ENCODE peak calls at places on chromosomes 1 and 21, in four cellular contexts. G is mammary epithelial cell, D is psoas muscle, Z is glutamatergic neuron. A is an unnamed sample.

GRCh38 chr21:36821032-36821299 is 122.1 kb downstream of the SIM2 start:
- DNase-seq in G (no peak), D (no peak), Z (no peak), A (no peak)

GRCh38 chr1:8702848-8703810 is 114.3 kb downstream of the RERE start:
- DNase-seq in G (peak; percentile 88), D (peak; percentile 92), Z (peak; percentile 93), A (peak; percentile 92)

GRCh38 chr1:156245451-156246232 is 2.2 kb downstream of the PAQR6 start:
- DNase-seq in G (no peak), D (peak; percentile 30), Z (peak; percentile 47), A (peak; percentile 46)

GRCh38 chr1:220966874-220967631 is 87.8 kb downstream of the HLX start:
- DNase-seq in G (no peak), D (no peak), Z (no peak), A (no peak)

GRCh38 chr1:61641578-61642336 is 83.2 kb downstream of the TM2D1 start:
- DNase-seq in G (peak; percentile 24), D (peak; percentile 73), Z (peak; percentile 82), A (peak; percentile 69)

GRCh38 chr1:153548722-153549695 is at the start of gene S100A3:
- DNase-seq in G (peak; percentile 75), D (peak; percentile 82), Z (no peak), A (no peak)

GRCh38 chr1:183318433-183318832 is 99.7 kb downstream of the NMNAT2 start:
- DNase-seq in G (peak; percentile 88), D (peak; percentile 73), Z (no peak), A (peak; percentile 66)

GRCh38 chr1:110136911-110137310 is 13.4 kb upstream of the SLC6A17 start:
- DNase-seq in G (no peak), D (no peak), Z (peak; percentile 89), A (peak; percentile 62)

GRCh38 chr1:90862782-90863181 is 145.7 kb upstream of the BARHL2 start:
- DNase-seq in G (no peak), D (no peak), Z (no peak), A (no peak)

GRCh38 chr1:16386454-16387113 is 19.5 kb downstream of the SZRD1 start:
- DNase-seq in G (peak; percentile 80), D (peak; percentile 55), Z (no peak), A (no peak)

GRCh38 chr1:54215578-54215977 is 15.6 kb downstream of the MRPL37 start:
- DNase-seq in G (no peak), D (no peak), Z (no peak), A (no peak)

GRCh38 chr1:8397511-8397910 is 79.6 kb downstream of the SLC45A1 start:
- DNase-seq in G (no peak), D (no peak), Z (no peak), A (no peak)

GRCh38 chr1:173193639-173194038 is 13.5 kb downstream of the TNFSF4 start:
- DNase-seq in G (peak; percentile 36), D (no peak), Z (no peak), A (no peak)

GRCh38 chr1:221991221-221991620 is 249.3 kb upstream of the DUSP10 start:
- DNase-seq in G (peak; percentile 82), D (no peak), Z (no peak), A (no peak)

GRCh38 chr1:162688521-162688920 is 56.3 kb downstream of the DDR2 start:
- DNase-seq in G (no peak), D (no peak), Z (no peak), A (no peak)

GRCh38 chr21:38236232-38236631 is 20.6 kb upstream of the KCNJ15 start:
- DNase-seq in G (no peak), D (no peak), Z (no peak), A (no peak)

GRCh38 chr1:169809370-169810095 is 14.8 kb upstream of the METTL18 start:
- DNase-seq in G (peak; percentile 9), D (no peak), Z (no peak), A (peak; percentile 30)

GRCh38 chr1:155324717-155325595 is 4.3 kb downstream of the RUSC1 start:
- DNase-seq in G (peak; percentile 41), D (peak; percentile 59), Z (peak; percentile 66), A (peak; percentile 63)

GRCh38 chr21:41604583-41605041 is 96.7 kb upstream of the TMPRSS2 start:
- DNase-seq in G (no peak), D (no peak), Z (no peak), A (no peak)

GRCh38 chr1:42392923-42393848 is 12.6 kb downstream of the RIMKLA start:
- DNase-seq in G (no peak), D (no peak), Z (no peak), A (no peak)

GRCh38 chr1:76395059-76395458 is 320.5 kb downstream of the ST6GALNAC3 start:
- DNase-seq in G (no peak), D (no peak), Z (no peak), A (no peak)

GRCh38 chr1:54973205-54973921 is 7.1 kb upstream of the TMEM61 start:
- DNase-seq in G (no peak), D (peak; percentile 55), Z (peak; percentile 60), A (peak; percentile 48)

GRCh38 chr1:156746716-156747631 is 4.5 kb downstream of the HDGF start:
- DNase-seq in G (peak; percentile 84), D (peak; percentile 97), Z (peak; percentile 86), A (peak; percentile 91)

GRCh38 chr1:1001631-1002300 is 1.9 kb upstream of the HES4 start:
- DNase-seq in G (peak; percentile 55), D (peak; percentile 80), Z (peak; percentile 86), A (peak; percentile 92)

GRCh38 chr1:43779805-43780403 is 72.6 kb downstream of the ST3GAL3 start:
- DNase-seq in G (no peak), D (no peak), Z (no peak), A (no peak)

GRCh38 chr1:107140703-107141490 is at the start of gene NTNG1:
- DNase-seq in G (peak; percentile 13), D (no peak), Z (peak; percentile 53), A (peak; percentile 31)

GRCh38 chr21:27060190-27060589 is 93.3 kb upstream of the ADAMTS5 start:
- DNase-seq in G (no peak), D (no peak), Z (no peak), A (no peak)

GRCh38 chr1:216723274-216723780 is at the start of gene ESRRG:
- DNase-seq in G (no peak), D (peak; percentile 56), Z (peak; percentile 84), A (peak; percentile 73)

GRCh38 chr1:207069059-207069458 is 16.0 kb downstream of the PFKFB2 start:
- DNase-seq in G (no peak), D (no peak), Z (no peak), A (no peak)

GRCh38 chr1:55168353-55168752 is 46.8 kb downstream of the USP24 start:
- DNase-seq in G (no peak), D (no peak), Z (no peak), A (no peak)

GRCh38 chr1:226985239-226985838 is 45.2 kb downstream of the COQ8A start:
- DNase-seq in G (no peak), D (no peak), Z (no peak), A (no peak)

GRCh38 chr21:33968082-33968997 is 52.7 kb upstream of the ATP5PO start:
- DNase-seq in G (peak; percentile 70), D (no peak), Z (no peak), A (peak; percentile 22)

GRCh38 chr21:25493722-25494121 is 113.6 kb downstream of the MRPL39 start:
- DNase-seq in G (no peak), D (no peak), Z (no peak), A (no peak)

GRCh38 chr1:17119076-17119743 is at the start of gene PADI2:
- DNase-seq in G (peak; percentile 59), D (peak; percentile 78), Z (peak; percentile 83), A (peak; percentile 67)

GRCh38 chr1:198970919-198971318 is 332.1 kb downstream of the PTPRC start:
- DNase-seq in G (peak; percentile 53), D (no peak), Z (no peak), A (no peak)

GRCh38 chr21:37356710-37357109 is 9.9 kb upstream of the DYRK1A start:
- DNase-seq in G (peak; percentile 53), D (no peak), Z (no peak), A (no peak)

GRCh38 chr1:227388771-227389170 is 70.5 kb upstream of the CDC42BPA start:
- DNase-seq in G (peak; percentile 26), D (no peak), Z (no peak), A (no peak)

GRCh38 chr1:85836736-85837135 is 128.5 kb upstream of the ZNHIT6 start:
- DNase-seq in G (no peak), D (no peak), Z (no peak), A (no peak)
- TF ChIP-seq CTCF in G (no peak), D (no peak), Z (no peak), A (no peak)

GRCh38 chr1:65959896-65960295 is 167.2 kb downstream of the PDE4B start:
- DNase-seq in G (no peak), D (no peak), Z (no peak), A (no peak)

GRCh38 chr1:65963161-65963888 is 170.6 kb downstream of the PDE4B start:
- DNase-seq in G (no peak), D (no peak), Z (no peak), A (no peak)

GRCh38 chr1:65955071-65955470 is 162.4 kb downstream of the PDE4B start:
- DNase-seq in G (no peak), D (no peak), Z (no peak), A (no peak)

GRCh38 chr1:65955503-65955902 is 162.8 kb downstream of the PDE4B start:
- DNase-seq in G (no peak), D (no peak), Z (no peak), A (no peak)

GRCh38 chr1:65958561-65959350 is 166.1 kb downstream of the PDE4B start:
- DNase-seq in G (peak; percentile 31), D (peak; percentile 34), Z (no peak), A (peak; percentile 33)
- TF ChIP-seq CTCF in G (peak; percentile 50), D (peak; percentile 84), Z (peak; percentile 86), A (peak; percentile 91)

GRCh38 chr1:113963281-113963906 is 15.9 kb upstream of the OLFML3 start:
- DNase-seq in G (no peak), D (no peak), Z (no peak), A (no peak)
- TF ChIP-seq CTCF in G (no peak), D (no peak), Z (no peak), A (no peak)

GRCh38 chr1:22749503-22749902 is 38.9 kb downstream of the EPHB2 start:
- DNase-seq in G (no peak), D (no peak), Z (no peak), A (no peak)
- TF ChIP-seq CTCF in G (no peak), D (no peak), Z (no peak), A (no peak)

GRCh38 chr1:164823486-164824279 is 264.7 kb downstream of the PBX1 start:
- DNase-seq in G (no peak), D (no peak), Z (no peak), A (no peak)
- TF ChIP-seq CTCF in G (no peak), D (peak; percentile 26), Z (no peak), A (no peak)

DNA sequence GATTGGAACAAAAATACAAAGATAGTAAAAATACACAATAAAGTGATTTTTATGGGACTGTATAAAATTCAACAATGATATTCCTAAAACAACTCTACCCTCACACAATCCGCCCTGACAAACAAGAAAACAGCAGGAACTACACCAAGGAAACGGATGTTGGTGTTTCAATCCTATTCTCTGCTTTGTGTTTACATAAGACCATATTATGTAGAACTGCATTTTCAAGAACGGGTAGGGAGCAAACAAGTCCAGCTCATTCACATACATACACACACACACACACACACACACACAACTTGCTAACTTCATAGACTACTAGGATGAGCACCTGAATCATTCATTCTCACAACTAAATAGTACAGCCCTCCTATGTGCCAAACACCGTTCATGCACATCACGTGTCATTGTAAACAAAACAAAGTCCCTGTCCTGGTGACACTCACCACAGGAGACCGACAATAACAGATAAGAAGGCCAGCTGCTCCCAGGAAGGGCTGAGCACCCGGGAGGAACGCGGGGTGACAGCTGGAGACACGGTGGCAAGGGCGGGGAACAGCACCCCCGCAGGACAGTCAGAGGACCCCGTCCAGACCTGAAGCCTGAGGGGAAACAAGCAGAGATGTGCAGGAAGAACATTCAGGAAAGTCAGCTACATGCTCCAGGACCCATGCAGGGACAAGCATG is 43.0 kb downstream of the NPHP4 start:
- DNase-seq in G (no peak), D (no peak), Z (no peak), A (no peak)
- TF ChIP-seq CTCF in G (no peak), D (no peak), Z (no peak), A (no peak)